ENCODE peak calls at places on chromosomes 16 and 17, in five cellular contexts. One of them, this sample, is unnamed.
A peak's percentile ranks its signal among the peaks of the same experiment; 100 is the strongest.

GRCh38 chr17:8057691-8058114 is 18.8 kb downstream of the ALOX15B start:
- DNase-seq in mesenchymal stem cell: peak; percentile 85
- DNase-seq in neuronal stem cell: peak; percentile 77
- DNase-seq in H9: peak; percentile 84
- DNase-seq in H1: no peak
- DNase-seq in this sample: peak; percentile 95

GRCh38 chr16:81586421-81586820 is 141.8 kb downstream of the CMIP start:
- DNase-seq in mesenchymal stem cell: peak; percentile 87
- DNase-seq in neuronal stem cell: no peak
- DNase-seq in H9: no peak
- DNase-seq in H1: no peak
- DNase-seq in this sample: peak; percentile 83

GRCh38 chr17:73211745-73212144 is 18.9 kb downstream of the COG1 start:
- DNase-seq in mesenchymal stem cell: no peak
- DNase-seq in neuronal stem cell: no peak
- DNase-seq in H9: no peak
- DNase-seq in H1: no peak
- DNase-seq in this sample: no peak

GRCh38 chr17:73307130-73307529 is 4.7 kb downstream of the CDC42EP4 start:
- DNase-seq in mesenchymal stem cell: no peak
- DNase-seq in neuronal stem cell: no peak
- DNase-seq in H9: peak; percentile 23
- DNase-seq in H1: no peak
- DNase-seq in this sample: no peak

GRCh38 chr17:29584452-29585079 is 4.9 kb downstream of the GIT1 start:
- DNase-seq in mesenchymal stem cell: no peak
- DNase-seq in neuronal stem cell: no peak
- DNase-seq in H9: no peak
- DNase-seq in H1: no peak
- DNase-seq in this sample: no peak

GRCh38 chr16:50393461-50394214 is 24.9 kb upstream of the BRD7 start:
- DNase-seq in mesenchymal stem cell: no peak
- DNase-seq in neuronal stem cell: no peak
- DNase-seq in H9: no peak
- DNase-seq in H1: no peak
- DNase-seq in this sample: no peak

GRCh38 chr16:56828641-56829040 is 36.4 kb upstream of the SLC12A3 start:
- DNase-seq in mesenchymal stem cell: no peak
- DNase-seq in neuronal stem cell: no peak
- DNase-seq in H9: no peak
- DNase-seq in H1: no peak
- DNase-seq in this sample: no peak

GRCh38 chr16:74607310-74607966 is 524 bp upstream of the GLG1 start:
- DNase-seq in mesenchymal stem cell: no peak
- DNase-seq in neuronal stem cell: no peak
- DNase-seq in H9: no peak
- DNase-seq in H1: peak; percentile 23
- DNase-seq in this sample: no peak

GRCh38 chr17:35866356-35866950 is 2.2 kb downstream of the HEATR9 start:
- DNase-seq in mesenchymal stem cell: peak; percentile 31
- DNase-seq in neuronal stem cell: no peak
- DNase-seq in H9: no peak
- DNase-seq in H1: no peak
- DNase-seq in this sample: no peak

GRCh38 chr17:32341141-32341856 is 674 bp downstream of the C17orf75 start:
- DNase-seq in mesenchymal stem cell: peak; percentile 41
- DNase-seq in neuronal stem cell: no peak
- DNase-seq in H9: no peak
- DNase-seq in H1: no peak
- DNase-seq in this sample: peak; percentile 37

GRCh38 chr17:33934696-33935095 is 320.4 kb upstream of the CCL2 start:
- DNase-seq in mesenchymal stem cell: no peak
- DNase-seq in neuronal stem cell: no peak
- DNase-seq in H9: no peak
- DNase-seq in H1: no peak
- DNase-seq in this sample: no peak

GRCh38 chr17:2990396-2990795 is 73.0 kb downstream of the OR1D5 start:
- DNase-seq in mesenchymal stem cell: no peak
- DNase-seq in neuronal stem cell: no peak
- DNase-seq in H9: peak; percentile 13
- DNase-seq in H1: no peak
- DNase-seq in this sample: no peak

GRCh38 chr17:32445497-32445896 is 1.2 kb downstream of the PSMD11 start:
- DNase-seq in mesenchymal stem cell: no peak
- DNase-seq in neuronal stem cell: no peak
- DNase-seq in H9: no peak
- DNase-seq in H1: no peak
- DNase-seq in this sample: no peak

GRCh38 chr16:15635926-15636325 is 7.0 kb downstream of the MARF1 start:
- DNase-seq in mesenchymal stem cell: no peak
- DNase-seq in neuronal stem cell: no peak
- DNase-seq in H9: no peak
- DNase-seq in H1: no peak
- DNase-seq in this sample: no peak
- H2BK12ac ChIP-seq in mesenchymal stem cell: no peak overlapping the region
- H2BK12ac ChIP-seq in neuronal stem cell: no peak overlapping the region
- H2BK12ac ChIP-seq in H9: no peak overlapping the region
- H2BK12ac ChIP-seq in H1: no peak overlapping the region
- H2BK12ac ChIP-seq in this sample: no peak overlapping the region

GRCh38 chr16:27256861-27257260 is 11.7 kb downstream of the NSMCE1 start:
- DNase-seq in mesenchymal stem cell: no peak
- DNase-seq in neuronal stem cell: no peak
- DNase-seq in H9: no peak
- DNase-seq in H1: no peak
- DNase-seq in this sample: no peak
- H3K4me2 ChIP-seq in mesenchymal stem cell: no peak overlapping the region
- H3K4me2 ChIP-seq in neuronal stem cell: no peak overlapping the region
- H3K4me2 ChIP-seq in H9: no peak overlapping the region
- H3K4me2 ChIP-seq in H1: no peak overlapping the region
- H3K4me2 ChIP-seq in this sample: no peak overlapping the region

DNA sequence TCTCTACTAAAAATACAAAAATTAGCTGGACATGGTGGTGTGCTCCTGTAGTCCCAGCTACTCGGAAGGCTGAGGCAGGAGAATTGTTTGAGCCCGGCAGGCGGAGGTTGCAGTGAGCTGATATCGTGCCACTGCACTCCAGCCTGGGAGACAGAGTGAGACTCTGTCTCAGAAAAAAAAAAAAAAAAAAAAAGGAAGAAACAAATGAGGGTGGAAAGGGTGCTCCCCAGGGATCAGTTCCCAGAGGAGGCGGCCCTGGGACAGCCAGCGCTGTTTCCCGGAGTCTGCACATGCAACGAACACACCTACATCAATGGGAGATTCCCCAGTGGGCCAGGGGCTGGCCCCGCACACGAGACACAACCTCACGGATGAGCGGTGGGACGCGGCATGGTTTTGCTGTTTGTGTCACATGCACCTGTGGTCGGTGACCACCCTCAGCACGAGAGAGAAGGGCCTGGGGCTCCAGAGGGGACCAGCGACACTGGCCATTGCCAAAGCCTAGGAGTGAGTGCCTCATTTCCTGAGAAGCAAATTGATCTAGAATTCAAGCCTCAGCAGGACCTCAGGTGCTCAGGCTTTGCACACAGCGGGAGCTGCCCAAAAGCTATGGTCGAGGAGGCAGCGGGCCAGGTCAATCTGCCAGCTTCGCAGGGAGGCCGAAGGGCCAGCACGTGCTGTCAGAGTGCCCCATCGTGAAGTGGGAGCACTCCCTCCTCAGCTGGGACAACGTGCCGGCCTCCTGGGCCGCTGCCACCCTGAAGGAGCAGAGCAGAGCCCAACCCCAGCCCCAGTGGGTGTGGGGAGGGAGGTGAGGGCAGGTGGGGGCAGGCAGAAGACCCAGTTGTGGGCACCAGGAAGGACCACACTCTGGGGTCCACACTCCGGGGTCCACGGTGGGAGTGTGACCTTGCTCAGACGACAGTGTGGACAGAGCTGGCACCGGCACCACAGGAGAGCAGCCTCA is 13.8 kb upstream of the WDR45B start:
- DNase-seq in mesenchymal stem cell: no peak
- DNase-seq in neuronal stem cell: no peak
- DNase-seq in H9: no peak
- DNase-seq in H1: no peak
- DNase-seq in this sample: no peak
- H2BK12ac ChIP-seq in mesenchymal stem cell: no peak overlapping the region
- H2BK12ac ChIP-seq in neuronal stem cell: no peak overlapping the region
- H2BK12ac ChIP-seq in H9: no peak overlapping the region
- H2BK12ac ChIP-seq in H1: no peak overlapping the region
- H2BK12ac ChIP-seq in this sample: no peak overlapping the region

GRCh38 chr17:48031966-48032365 is 5.6 kb downstream of the COPZ2 start:
- DNase-seq in mesenchymal stem cell: no peak
- DNase-seq in neuronal stem cell: no peak
- DNase-seq in H9: no peak
- DNase-seq in H1: no peak
- DNase-seq in this sample: no peak
- H3K4me2 ChIP-seq in mesenchymal stem cell: no peak overlapping the region
- H3K4me2 ChIP-seq in neuronal stem cell: no peak overlapping the region
- H3K4me2 ChIP-seq in H9: no peak overlapping the region
- H3K4me2 ChIP-seq in H1: no peak overlapping the region
- H3K4me2 ChIP-seq in this sample: no peak overlapping the region

GRCh38 chr17:39225974-39226683 is 384 bp upstream of the STAC2 start:
- DNase-seq in mesenchymal stem cell: peak; percentile 50
- DNase-seq in neuronal stem cell: peak; percentile 91
- DNase-seq in H9: peak; percentile 100
- DNase-seq in H1: peak; percentile 81
- DNase-seq in this sample: no peak

GRCh38 chr17:39225308-39225973 is at the start of gene STAC2:
- DNase-seq in mesenchymal stem cell: no peak
- DNase-seq in neuronal stem cell: no peak
- DNase-seq in H9: no peak
- DNase-seq in H1: no peak
- DNase-seq in this sample: no peak

GRCh38 chr17:39223907-39224777 is 1.6 kb downstream of the STAC2 start:
- DNase-seq in mesenchymal stem cell: no peak
- DNase-seq in neuronal stem cell: no peak
- DNase-seq in H9: no peak
- DNase-seq in H1: no peak
- DNase-seq in this sample: no peak

GRCh38 chr17:39222866-39223834 is 2.6 kb downstream of the STAC2 start:
- DNase-seq in mesenchymal stem cell: no peak
- DNase-seq in neuronal stem cell: no peak
- DNase-seq in H9: no peak
- DNase-seq in H1: no peak
- DNase-seq in this sample: no peak

GRCh38 chr17:39224778-39225307 is 902 bp downstream of the STAC2 start:
- DNase-seq in mesenchymal stem cell: no peak
- DNase-seq in neuronal stem cell: no peak
- DNase-seq in H9: no peak
- DNase-seq in H1: no peak
- DNase-seq in this sample: no peak
- H2BK12ac ChIP-seq in mesenchymal stem cell: no peak overlapping the region
- H2BK12ac ChIP-seq in neuronal stem cell: peak overlapping the region; percentile 96
- H2BK12ac ChIP-seq in H9: no peak overlapping the region
- H2BK12ac ChIP-seq in H1: peak overlapping the region; percentile 17
- H2BK12ac ChIP-seq in this sample: no peak overlapping the region

GRCh38 chr17:42441717-42442565 is 16.7 kb upstream of the ATP6V0A1 start:
- DNase-seq in mesenchymal stem cell: no peak
- DNase-seq in neuronal stem cell: no peak
- DNase-seq in H9: no peak
- DNase-seq in H1: no peak
- DNase-seq in this sample: no peak
- H3K4me2 ChIP-seq in mesenchymal stem cell: no peak overlapping the region
- H3K4me2 ChIP-seq in neuronal stem cell: no peak overlapping the region
- H3K4me2 ChIP-seq in H9: no peak overlapping the region
- H3K4me2 ChIP-seq in H1: no peak overlapping the region
- H3K4me2 ChIP-seq in this sample: no peak overlapping the region

DNA sequence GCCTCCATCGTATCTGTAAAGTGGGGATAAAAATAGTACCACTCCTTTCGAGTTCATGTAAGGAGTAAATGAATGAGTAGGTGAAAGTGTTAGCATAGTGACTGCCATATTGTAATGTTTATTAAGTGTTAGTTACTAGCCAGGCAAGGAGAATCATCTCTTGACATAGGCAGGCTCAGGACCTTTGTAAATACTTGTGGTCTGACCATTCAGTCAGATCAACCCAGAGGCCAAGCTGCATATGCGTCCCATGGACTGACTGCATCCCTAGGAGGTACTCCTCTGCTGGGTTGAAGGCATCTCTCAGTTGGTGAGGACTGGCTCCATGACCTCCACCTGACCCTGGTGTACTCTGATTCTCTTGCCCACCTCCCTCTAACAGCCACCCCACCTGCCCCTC is 40.5 kb upstream of the CDRT4 start:
- DNase-seq in mesenchymal stem cell: no peak
- DNase-seq in neuronal stem cell: no peak
- DNase-seq in H9: no peak
- DNase-seq in H1: no peak
- DNase-seq in this sample: no peak
- H2BK12ac ChIP-seq in mesenchymal stem cell: no peak overlapping the region
- H2BK12ac ChIP-seq in neuronal stem cell: no peak overlapping the region
- H2BK12ac ChIP-seq in H9: no peak overlapping the region
- H2BK12ac ChIP-seq in H1: no peak overlapping the region
- H2BK12ac ChIP-seq in this sample: no peak overlapping the region

DNA sequence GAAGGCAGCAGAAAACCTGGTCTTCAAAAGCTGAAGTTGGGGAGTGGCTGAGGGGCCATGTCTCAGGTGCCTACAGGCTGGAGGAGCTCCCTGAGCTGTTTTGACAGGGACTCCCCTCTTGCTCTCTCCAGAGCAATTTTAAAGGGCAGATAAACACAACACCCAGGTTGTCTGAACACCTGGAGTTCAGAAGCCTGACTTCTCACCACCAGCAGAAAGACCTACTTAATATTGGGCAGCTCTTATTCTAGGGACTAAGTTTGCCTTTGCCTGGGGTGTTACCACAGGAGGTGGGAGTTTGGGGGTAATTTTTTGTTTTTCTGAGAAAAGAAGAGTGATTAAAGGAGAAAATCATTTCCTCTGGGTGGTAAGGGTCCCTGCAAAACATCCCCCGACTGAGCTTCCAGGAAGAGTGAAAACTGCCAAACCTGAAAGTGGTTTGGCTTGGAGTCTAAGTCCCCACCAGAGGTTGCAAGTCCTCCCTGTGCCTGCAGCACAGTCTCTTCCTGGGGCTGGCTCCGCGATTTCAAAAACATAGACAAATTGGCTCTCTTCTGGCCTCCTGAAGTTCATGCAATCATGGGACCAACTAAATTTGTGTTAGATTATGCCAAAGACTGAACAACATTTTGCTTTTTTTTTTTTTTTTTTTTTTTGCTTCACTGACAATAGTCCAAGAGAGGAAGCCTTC is 448.1 kb downstream of the CA10 start:
- DNase-seq in mesenchymal stem cell: no peak
- DNase-seq in neuronal stem cell: no peak
- DNase-seq in H9: no peak
- DNase-seq in H1: no peak
- DNase-seq in this sample: no peak
- H3K4me2 ChIP-seq in mesenchymal stem cell: no peak overlapping the region
- H3K4me2 ChIP-seq in neuronal stem cell: no peak overlapping the region
- H3K4me2 ChIP-seq in H9: no peak overlapping the region
- H3K4me2 ChIP-seq in H1: no peak overlapping the region
- H3K4me2 ChIP-seq in this sample: no peak overlapping the region

This sample was measured in trophoblast cell.